ENCODE peak calls at places on chromosome 4, in five cellular contexts. X, G, C, I and B are unnamed samples.

GRCh38 chr4:56375458-56375857 is 11.8 kb downstream of the AASDH start:
- DNase-seq in I (no peak), G (no peak), C (no peak), X (no peak), B (no peak)

GRCh38 chr4:41358626-41359025 is 101.9 kb downstream of the UCHL1 start:
- DNase-seq in G (no peak), X (no peak), C (no peak), I (no peak), B (no peak)

GRCh38 chr4:173517781-173518371 is 12.2 kb downstream of the HAND2 start:
- DNase-seq in I (no peak), C (no peak), G (peak; percentile 50), X (no peak), B (no peak)

GRCh38 chr4:2241410-2242353 is at the start of the genes HAUS3 and POLN:
- DNase-seq in G (peak; percentile 99), I (peak; percentile 95), X (peak; percentile 94), C (peak; percentile 97), B (peak; percentile 94)

GRCh38 chr4:15344041-15344440 is 83.8 kb upstream of the C1QTNF7 start:
- DNase-seq in I (peak; percentile 32), X (peak; percentile 84), G (no peak), C (no peak), B (peak; percentile 78)

GRCh38 chr4:173835863-173836262 is 305.8 kb upstream of the HAND2 start:
- DNase-seq in G (peak; percentile 7), I (peak; percentile 4), C (no peak), X (peak; percentile 16), B (no peak)

GRCh38 chr4:151486166-151486565 is 77.2 kb downstream of the FHIP1A start:
- DNase-seq in I (no peak), C (no peak), G (no peak), X (peak; percentile 68), B (no peak)

GRCh38 chr4:3470244-3471097 is 7.4 kb downstream of the DOK7 start:
- DNase-seq in G (peak; percentile 32), I (no peak), X (no peak), C (peak; percentile 14), B (peak; percentile 19)

GRCh38 chr4:166279261-166279660 is 406.2 kb downstream of the TLL1 start:
- DNase-seq in G (no peak), C (no peak), X (no peak), I (no peak), B (no peak)

GRCh38 chr4:137641554-137641953 is 109.3 kb upstream of the PCDH18 start:
- DNase-seq in C (peak; percentile 43), I (no peak), G (no peak), X (peak; percentile 68), B (no peak)

GRCh38 chr4:159002950-159003349 is 99.9 kb upstream of the RAPGEF2 start:
- DNase-seq in I (peak; percentile 70), X (peak; percentile 32), C (no peak), G (no peak), B (no peak)

GRCh38 chr4:101171747-101172146 is 175.6 kb downstream of the PPP3CA start:
- DNase-seq in I (no peak), G (no peak), C (no peak), X (no peak), B (no peak)

GRCh38 chr4:173243321-173243720 is 74.7 kb downstream of the GALNT7 start:
- DNase-seq in X (peak; percentile 25), I (no peak), G (no peak), C (no peak), B (no peak)

GRCh38 chr4:43425206-43425605 is 532.7 kb downstream of the GRXCR1 start:
- DNase-seq in I (no peak), G (no peak), X (no peak), C (no peak), B (no peak)

GRCh38 chr4:42446823-42447222 is 49.5 kb downstream of the SHISA3 start:
- DNase-seq in X (no peak), G (no peak), I (no peak), C (no peak), B (no peak)

GRCh38 chr4:145098675-145099037 is 545 bp downstream of the ABCE1 start:
- DNase-seq in X (peak; percentile 56), C (peak; percentile 31), G (peak; percentile 16), I (peak; percentile 16), B (peak; percentile 29)

GRCh38 chr4:145101091-145101490 is 3.0 kb downstream of the ABCE1 start:
- DNase-seq in X (no peak), I (no peak), C (no peak), G (no peak), B (no peak)

GRCh38 chr4:145097331-145097820 is 620 bp downstream of the ANAPC10 start:
- DNase-seq in X (no peak), I (no peak), G (no peak), C (no peak), B (no peak)

GRCh38 chr4:145097821-145098674 is at the start of the genes ABCE1 and ANAPC10:
- DNase-seq in C (peak; percentile 95), I (peak; percentile 98), X (peak; percentile 98), G (peak; percentile 97), B (peak; percentile 98)

GRCh38 chr4:145099653-145100052 is 1.5 kb downstream of the ABCE1 start:
- DNase-seq in G (no peak), C (no peak), I (no peak), X (peak; percentile 25), B (no peak)
- H3K4me3 ChIP-seq in G (no peak overlapping the region), C (peak overlapping the region; percentile 83), I (peak overlapping the region; percentile 83), X (peak overlapping the region; percentile 97), B (peak overlapping the region; percentile 62)

GRCh38 chr4:73692701-73693100 is 47.7 kb upstream of the CXCL8 start:
- DNase-seq in C (no peak), G (no peak), X (no peak), I (no peak), B (no peak)

GRCh38 chr4:73692284-73692683 is 48.1 kb upstream of the CXCL8 start:
- DNase-seq in X (no peak), G (no peak), I (no peak), C (no peak), B (no peak)

GRCh38 chr4:73693816-73694215 is 46.6 kb upstream of the CXCL8 start:
- DNase-seq in G (no peak), C (no peak), I (no peak), X (no peak), B (no peak)

GRCh38 chr4:73690051-73690744 is 50.2 kb upstream of the CXCL8 start:
- DNase-seq in X (peak; percentile 54), I (no peak), C (no peak), G (no peak), B (no peak)

DNA sequence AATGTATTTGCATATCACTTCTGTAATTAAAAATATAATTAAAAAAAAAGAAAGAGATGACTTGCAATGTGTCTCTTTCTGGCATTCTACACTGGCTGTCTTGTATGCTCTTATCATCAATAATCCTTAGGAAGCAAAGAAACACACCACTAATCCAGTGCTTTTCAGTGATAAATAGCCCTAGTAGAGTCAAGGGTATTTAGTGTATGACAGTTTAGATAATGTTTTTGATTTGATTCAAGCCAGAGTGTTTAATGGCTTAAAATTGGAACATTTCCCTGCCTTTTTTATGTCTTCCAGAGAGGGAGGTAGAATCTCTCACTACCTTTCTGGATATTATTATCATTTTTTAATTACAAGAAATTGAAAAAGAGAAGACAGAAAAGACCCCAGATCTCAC is 48.6 kb upstream of the CXCL8 start:
- DNase-seq in C (no peak), I (no peak), X (no peak), G (no peak), B (no peak)
- TF ChIP-seq CTCF in C (no peak), I (no peak), X (no peak), G (no peak), B (no peak)

DNA sequence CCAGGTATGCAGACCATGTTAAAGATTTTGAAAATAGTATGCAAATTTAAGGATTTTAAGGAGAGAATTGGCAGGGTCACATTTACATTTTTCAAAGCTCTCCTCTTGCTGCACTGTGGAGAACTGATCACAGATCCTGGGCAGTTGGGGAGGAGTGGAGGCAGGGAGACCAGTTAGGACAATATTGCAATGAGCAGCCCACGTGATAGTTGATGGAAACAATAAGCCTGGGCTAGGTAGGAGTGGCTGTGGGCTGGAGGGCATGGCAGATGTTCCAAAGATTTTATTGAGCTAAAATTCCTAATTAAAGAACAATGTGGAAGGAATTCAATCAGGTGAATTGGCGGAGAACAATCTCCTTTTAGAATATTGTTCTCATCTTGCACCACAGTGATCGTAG is 50.6 kb downstream of the ENPEP start:
- DNase-seq in X (no peak), G (no peak), C (no peak), I (no peak), B (no peak)
- H3K4me3 ChIP-seq in X (no peak overlapping the region), G (no peak overlapping the region), C (no peak overlapping the region), I (no peak overlapping the region), B (no peak overlapping the region)

GRCh38 chr4:5469151-5469775 is 239.1 kb downstream of the EVC2 start:
- DNase-seq in C (no peak), I (no peak), G (no peak), X (no peak), B (no peak)
- TF ChIP-seq CTCF in C (no peak), I (no peak), G (no peak), X (no peak), B (no peak)

DNA sequence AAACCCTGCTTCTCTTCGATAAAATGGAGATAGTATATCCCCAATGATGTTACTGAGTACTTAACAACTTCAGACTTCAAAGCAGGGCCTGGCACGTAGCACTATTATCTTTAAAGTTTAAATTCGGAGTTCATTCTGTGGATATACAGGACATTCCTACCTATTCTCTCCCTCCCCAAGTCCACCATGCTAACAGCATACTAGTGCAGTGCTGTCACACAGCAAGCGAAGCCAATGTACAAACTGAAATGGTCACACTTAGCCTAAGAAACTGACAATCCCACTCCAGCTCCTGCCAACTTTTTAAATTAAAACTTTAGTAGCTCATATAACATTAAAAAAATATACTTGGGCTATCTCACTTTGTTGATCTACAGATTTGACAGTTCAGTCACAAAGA is 1.2 kb upstream of the DNAJB14 start:
- DNase-seq in C (no peak), G (no peak), I (no peak), X (no peak), B (no peak)
- H3K4me3 ChIP-seq in C (no peak overlapping the region), G (no peak overlapping the region), I (no peak overlapping the region), X (no peak overlapping the region), B (peak overlapping the region; percentile 95)